ENCODE peak calls at places on chromosomes 6 and 20, in five cellular contexts. F, V, G, L and Q are unnamed samples.

GRCh38 chr6:39924283-39924682 is 10.0 kb downstream of the MOCS1 start:
- DNase-seq in G (no peak), F (no peak), V (no peak), L (no peak), Q (no peak)

GRCh38 chr20:46979603-46980241 is 85.1 kb downstream of the EYA2 start:
- DNase-seq in F (no peak), G (no peak), L (no peak), V (no peak), Q (peak)

GRCh38 chr6:166736606-166737005 is 109.6 kb upstream of the RPS6KA2 start:
- DNase-seq in V (no peak), G (no peak), L (peak), F (peak), Q (no peak)

GRCh38 chr6:98833101-98834059 is 994 bp upstream of the POU3F2 start:
- DNase-seq in V (no peak), L (peak), G (peak), F (peak), Q (peak)

GRCh38 chr6:3841711-3842565 is 7.2 kb upstream of the FAM50B start:
- DNase-seq in G (no peak), V (no peak), F (peak), L (no peak), Q (peak)

GRCh38 chr6:145318952-145319351 is 416.4 kb downstream of the EPM2A start:
- DNase-seq in L (no peak), G (no peak), F (no peak), V (no peak), Q (no peak)

GRCh38 chr6:46014511-46015118 is 1.0 kb downstream of the CLIC5 start:
- DNase-seq in F (no peak), G (no peak), V (no peak), L (peak), Q (no peak)

GRCh38 chr6:68559052-68559451 is 76.0 kb upstream of the ADGRB3 start:
- DNase-seq in L (peak), G (no peak), F (no peak), V (no peak), Q (no peak)

GRCh38 chr6:157531169-157531985 is 150.4 kb downstream of the ZDHHC14 start:
- DNase-seq in G (no peak), F (no peak), L (peak), V (no peak), Q (no peak)

GRCh38 chr6:1619666-1620503 is 10.2 kb downstream of the FOXC1 start:
- DNase-seq in G (no peak), F (no peak), V (no peak), L (peak), Q (no peak)

GRCh38 chr6:105746130-105746505 is 340.0 kb upstream of the PRDM1 start:
- DNase-seq in F (no peak), V (no peak), L (no peak), G (no peak), Q (no peak)

GRCh38 chr20:57849126-57849867 is 139.5 kb upstream of the PMEPA1 start:
- DNase-seq in F (no peak), G (no peak), V (no peak), L (no peak), Q (no peak)

GRCh38 chr20:18004389-18005031 is 35.7 kb downstream of the MGME1 start:
- DNase-seq in F (peak), G (no peak), V (no peak), L (peak), Q (peak)

GRCh38 chr20:37758332-37758731 is 64.5 kb downstream of the CTNNBL1 start:
- DNase-seq in V (no peak), G (no peak), F (no peak), L (peak), Q (no peak)

GRCh38 chr6:77650098-77650663 is 2.7 kb upstream of the MEI4 start:
- DNase-seq in L (peak), F (no peak), G (peak), V (peak), Q (peak)

GRCh38 chr6:165497472-165497871 is 165.6 kb downstream of the PDE10A start:
- DNase-seq in V (no peak), L (no peak), G (no peak), F (peak), Q (no peak)

GRCh38 chr6:36791553-36792171 is 47.6 kb downstream of the CPNE5 start:
- DNase-seq in G (no peak), F (no peak), L (no peak), V (no peak), Q (no peak)

GRCh38 chr6:149094156-149094555 is 223.4 kb upstream of the TAB2 start:
- DNase-seq in V (peak), F (peak), L (peak), G (no peak), Q (peak)

GRCh38 chr6:83183082-83183828 is 9.8 kb downstream of the PGM3 start:
- DNase-seq in L (no peak), V (no peak), F (peak), G (no peak), Q (no peak)

GRCh38 chr6:6332240-6332639 is 11.8 kb upstream of the F13A1 start:
- DNase-seq in F (no peak), V (no peak), G (no peak), L (no peak), Q (no peak)

GRCh38 chr6:92587521-92587920 is 831.8 kb downstream of the EPHA7 start:
- DNase-seq in F (no peak), V (no peak), G (no peak), L (no peak), Q (no peak)

GRCh38 chr20:21106171-21106694 is at the start of gene LINC00237:
- DNase-seq in G (no peak), F (no peak), V (no peak), L (peak), Q (no peak)

GRCh38 chr6:52305385-52305784 is 20.8 kb upstream of the MCM3 start:
- DNase-seq in F (no peak), V (no peak), L (no peak), G (no peak), Q (no peak)

GRCh38 chr6:163414367-163415175 is at the start of gene QKI:
- DNase-seq in L (peak), V (no peak), F (peak), G (peak), Q (peak)

GRCh38 chr6:45630801-45631200 is 253.1 kb upstream of the SUPT3H start:
- DNase-seq in F (no peak), G (no peak), V (no peak), L (no peak), Q (no peak)

GRCh38 chr6:29376003-29376402 is 912 bp upstream of the OR12D3 start:
- DNase-seq in V (no peak), F (no peak), L (peak), G (no peak), Q (peak)

GRCh38 chr6:10151144-10151915 is 263.5 kb downstream of the TFAP2A start:
- DNase-seq in V (no peak), G (no peak), L (no peak), F (peak), Q (no peak)

GRCh38 chr6:10453596-10453995 is 38.7 kb upstream of the TFAP2A start:
- DNase-seq in F (no peak), V (no peak), G (no peak), L (no peak), Q (peak)

GRCh38 chr6:46926481-46926880 is 4.7 kb upstream of the ADGRF5 start:
- DNase-seq in G (no peak), L (no peak), F (peak), V (no peak), Q (peak)

GRCh38 chr6:1524040-1524480 is 85.7 kb upstream of the FOXC1 start:
- DNase-seq in G (peak), V (peak), L (peak), F (peak), Q (peak)

GRCh38 chr6:6331393-6331792 is 10.9 kb upstream of the F13A1 start:
- DNase-seq in V (no peak), F (no peak), G (no peak), L (no peak), Q (no peak)

GRCh38 chr6:35185302-35185681 is 28.5 kb upstream of the SCUBE3 start:
- DNase-seq in G (no peak), V (no peak), F (peak), L (no peak), Q (peak)

GRCh38 chr6:33857301-33858052 is 53.7 kb upstream of the MLN start:
- DNase-seq in F (no peak), G (no peak), L (no peak), V (no peak), Q (no peak)

GRCh38 chr6:56156643-56157042 is 90.7 kb downstream of the COL21A1 start:
- DNase-seq in F (peak), G (no peak), L (no peak), V (no peak), Q (no peak)

GRCh38 chr6:113969888-113970807 is 800 bp downstream of the HDAC2 start:
- DNase-seq in L (peak), V (no peak), G (peak), F (peak), Q (peak)

GRCh38 chr6:5104667-5105066 is 19.5 kb downstream of the PPP1R3G start:
- DNase-seq in G (no peak), V (no peak), L (no peak), F (no peak), Q (no peak)

GRCh38 chr6:149897855-149898744 is at the start of gene RAET1E:
- DNase-seq in V (no peak), F (no peak), L (peak), G (no peak), Q (no peak)

GRCh38 chr6:142378138-142378875 is 76.5 kb downstream of the ADGRG6 start:
- DNase-seq in L (peak), F (peak), V (no peak), G (no peak), Q (peak)

GRCh38 chr6:168160506-168161370 is 81.7 kb upstream of the FRMD1 start:
- DNase-seq in F (no peak), V (no peak), G (no peak), L (no peak), Q (no peak)

GRCh38 chr6:168157272-168158007 is 78.4 kb upstream of the FRMD1 start:
- DNase-seq in F (peak), L (peak), G (no peak), V (no peak), Q (peak)

GRCh38 chr6:168159503-168159902 is 80.5 kb upstream of the FRMD1 start:
- DNase-seq in F (no peak), G (no peak), V (no peak), L (no peak), Q (no peak)

GRCh38 chr6:168158280-168158979 is 79.4 kb upstream of the FRMD1 start:
- DNase-seq in G (no peak), L (no peak), F (no peak), V (no peak), Q (no peak)

GRCh38 chr6:168158980-168159349 is 80.0 kb upstream of the FRMD1 start:
- DNase-seq in V (no peak), L (no peak), F (no peak), G (no peak), Q (no peak)
- H4K8ac ChIP-seq in V (no peak), L (no peak), F (no peak), G (no peak), Q (no peak)

GRCh38 chr6:74891358-74891811 is 314.5 kb downstream of the COL12A1 start:
- DNase-seq in L (no peak), G (no peak), F (peak), V (no peak), Q (no peak)
- H4K8ac ChIP-seq in L (no peak), G (no peak), F (no peak), V (no peak), Q (no peak)

GRCh38 chr6:32153835-32154513 is at the start of gene PPT2:
- DNase-seq in G (peak), V (peak), F (peak), L (peak), Q (peak)

GRCh38 chr6:32151885-32152311 is at the start of gene PRRT1:
- DNase-seq in F (no peak), L (peak), V (no peak), G (no peak), Q (no peak)

GRCh38 chr6:32152414-32153251 is 894 bp upstream of the PRRT1 start:
- DNase-seq in G (no peak), F (peak), L (no peak), V (no peak), Q (no peak)

GRCh38 chr6:32154514-32155161 is 697 bp downstream of the PPT2 start:
- DNase-seq in V (no peak), G (no peak), F (peak), L (peak), Q (peak)

DNA sequence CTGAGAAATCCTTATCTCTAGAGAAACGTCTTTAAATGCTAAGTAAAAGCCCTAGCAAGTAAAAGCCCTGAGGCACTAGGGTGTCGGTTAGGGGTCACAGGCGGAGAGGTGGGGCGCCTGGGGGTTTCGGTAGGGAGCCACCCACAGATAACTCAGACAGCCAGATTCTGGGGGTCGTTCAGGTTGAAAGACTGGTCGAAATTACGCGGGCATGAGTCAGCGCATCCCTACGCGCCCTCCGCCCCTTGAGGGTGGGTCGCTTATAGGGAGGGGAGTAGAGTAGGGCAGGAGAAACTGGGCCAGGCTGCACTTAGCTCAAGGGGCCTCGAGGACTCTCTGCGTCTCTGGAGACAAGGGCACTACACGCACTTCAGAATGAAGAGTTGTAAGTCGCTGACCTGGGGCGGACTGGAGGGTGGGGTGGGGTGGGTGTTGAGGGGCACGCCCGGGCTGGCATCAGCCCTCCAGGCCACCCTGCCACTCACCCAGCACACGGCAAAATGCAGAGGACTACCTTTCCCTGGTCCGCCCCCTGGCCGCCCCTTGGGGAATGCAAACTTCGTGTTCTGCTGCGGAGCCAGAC is 598 bp upstream of the PPT2 start:
- DNase-seq in V (no peak), F (peak), L (peak), G (no peak), Q (peak)
- H4K8ac ChIP-seq in V (peak), F (peak), L (no peak), G (no peak), Q (peak)

DNA sequence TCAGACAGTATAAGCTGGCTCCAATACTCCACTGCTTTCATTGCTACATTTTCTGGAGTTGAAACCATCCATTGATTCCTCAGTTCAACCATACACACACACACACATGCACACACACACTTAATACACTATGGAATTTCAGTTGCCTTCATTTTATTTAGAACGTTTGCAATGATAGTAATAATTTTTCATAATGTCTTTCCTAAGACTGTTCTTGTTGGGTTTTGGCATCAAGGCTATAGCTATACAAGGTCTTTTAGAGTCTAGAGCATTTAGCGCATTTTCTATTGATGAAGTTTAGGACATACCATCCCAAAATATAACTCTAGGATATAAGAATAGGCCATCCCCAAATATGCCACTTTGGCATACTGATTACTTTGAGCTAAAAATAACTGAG is 15.5 kb upstream of the TPD52L1 start:
- DNase-seq in L (no peak), V (no peak), F (no peak), G (no peak), Q (no peak)
- H4K8ac ChIP-seq in L (no peak), V (no peak), F (no peak), G (no peak), Q (no peak)

DNA sequence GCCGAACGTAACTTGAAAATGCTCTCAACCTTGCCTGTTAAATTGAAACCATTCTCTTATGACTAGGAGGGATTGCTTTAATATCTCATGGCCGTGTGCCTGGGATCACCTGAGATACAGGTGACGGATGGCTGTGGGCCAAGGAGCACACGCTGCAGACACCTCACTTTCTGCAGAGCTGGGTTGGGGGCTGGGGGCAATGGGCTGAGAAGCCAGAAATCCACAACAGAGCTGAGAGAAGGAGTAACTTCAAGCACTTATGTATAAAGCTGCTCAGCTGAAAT is 170.9 kb downstream of the DTNBP1 start:
- DNase-seq in F (no peak), G (no peak), V (no peak), L (no peak), Q (no peak)
- H4K8ac ChIP-seq in F (no peak), G (no peak), V (no peak), L (no peak), Q (no peak)